ENCODE peak calls at places on chromosomes 3 and 15, in nine cellular contexts. One of them, this sample, is unnamed.

GRCh38 chr3:61420136-61420759 is 141.1 kb upstream of the PTPRG start:
- DNase-seq in A549: no peak
- DNase-seq in NCI-H2081: no peak
- DNase-seq in T-helper 2 cell: no peak
- DNase-seq in HEK293T: no peak
- DNase-seq in activated CD4-positive, alpha-beta T cell treated with anti-CD3 and anti-CD28 coated beads for 48 hours: no peak
- DNase-seq in GM03348: no peak
- DNase-seq in posterior cingulate gyrus: no peak
- DNase-seq in KG1: no peak
- DNase-seq in this sample: no peak

GRCh38 chr3:97884724-97885123 is 62.9 kb downstream of the CRYBG3 start:
- DNase-seq in activated CD4-positive, alpha-beta T cell treated with anti-CD3 and anti-CD28 coated beads for 48 hours: no peak
- DNase-seq in NCI-H2081: no peak
- DNase-seq in HEK293T: no peak
- DNase-seq in A549: no peak
- DNase-seq in GM03348: no peak
- DNase-seq in KG1: no peak
- DNase-seq in posterior cingulate gyrus: no peak
- DNase-seq in T-helper 2 cell: no peak
- DNase-seq in this sample: no peak

GRCh38 chr15:61228025-61228901 is 839 bp downstream of the RORA start:
- DNase-seq in T-helper 2 cell: no peak
- DNase-seq in HEK293T: no peak
- DNase-seq in KG1: no peak
- DNase-seq in activated CD4-positive, alpha-beta T cell treated with anti-CD3 and anti-CD28 coated beads for 48 hours: no peak
- DNase-seq in NCI-H2081: peak
- DNase-seq in posterior cingulate gyrus: peak
- DNase-seq in GM03348: peak
- DNase-seq in A549: peak
- DNase-seq in this sample: no peak

GRCh38 chr15:87167055-87167454 is 1087.4 kb downstream of the AGBL1 start:
- DNase-seq in A549: no peak
- DNase-seq in activated CD4-positive, alpha-beta T cell treated with anti-CD3 and anti-CD28 coated beads for 48 hours: no peak
- DNase-seq in NCI-H2081: no peak
- DNase-seq in HEK293T: no peak
- DNase-seq in GM03348: no peak
- DNase-seq in KG1: no peak
- DNase-seq in posterior cingulate gyrus: no peak
- DNase-seq in T-helper 2 cell: no peak
- DNase-seq in this sample: no peak

GRCh38 chr3:129616713-129617112 is 10.2 kb upstream of the PLXND1 start:
- DNase-seq in posterior cingulate gyrus: no peak
- DNase-seq in KG1: no peak
- DNase-seq in NCI-H2081: no peak
- DNase-seq in activated CD4-positive, alpha-beta T cell treated with anti-CD3 and anti-CD28 coated beads for 48 hours: no peak
- DNase-seq in A549: no peak
- DNase-seq in T-helper 2 cell: no peak
- DNase-seq in GM03348: peak
- DNase-seq in HEK293T: no peak
- DNase-seq in this sample: no peak

GRCh38 chr3:191141728-191142127 is 57.3 kb upstream of the OSTN start:
- DNase-seq in T-helper 2 cell: no peak
- DNase-seq in KG1: no peak
- DNase-seq in HEK293T: no peak
- DNase-seq in posterior cingulate gyrus: no peak
- DNase-seq in A549: peak
- DNase-seq in activated CD4-positive, alpha-beta T cell treated with anti-CD3 and anti-CD28 coated beads for 48 hours: no peak
- DNase-seq in GM03348: peak
- DNase-seq in NCI-H2081: no peak
- DNase-seq in this sample: no peak

GRCh38 chr3:152183473-152183872 is 85.3 kb upstream of the MBNL1 start:
- DNase-seq in T-helper 2 cell: no peak
- DNase-seq in KG1: no peak
- DNase-seq in A549: peak
- DNase-seq in HEK293T: peak
- DNase-seq in posterior cingulate gyrus: peak
- DNase-seq in NCI-H2081: peak
- DNase-seq in activated CD4-positive, alpha-beta T cell treated with anti-CD3 and anti-CD28 coated beads for 48 hours: peak
- DNase-seq in GM03348: no peak
- DNase-seq in this sample: no peak

GRCh38 chr15:90407871-90408317 is 19.9 kb downstream of the IQGAP1 start:
- DNase-seq in NCI-H2081: no peak
- DNase-seq in posterior cingulate gyrus: no peak
- DNase-seq in A549: no peak
- DNase-seq in GM03348: no peak
- DNase-seq in T-helper 2 cell: no peak
- DNase-seq in KG1: no peak
- DNase-seq in HEK293T: no peak
- DNase-seq in activated CD4-positive, alpha-beta T cell treated with anti-CD3 and anti-CD28 coated beads for 48 hours: no peak
- DNase-seq in this sample: no peak

GRCh38 chr15:23497710-23498111 is 50.7 kb upstream of the GOLGA6L2 start:
- DNase-seq in KG1: no peak
- DNase-seq in T-helper 2 cell: no peak
- DNase-seq in A549: peak
- DNase-seq in HEK293T: peak
- DNase-seq in NCI-H2081: peak
- DNase-seq in GM03348: peak
- DNase-seq in posterior cingulate gyrus: peak
- DNase-seq in activated CD4-positive, alpha-beta T cell treated with anti-CD3 and anti-CD28 coated beads for 48 hours: no peak
- DNase-seq in this sample: peak

GRCh38 chr15:101451192-101451799 is 38.2 kb downstream of the PCSK6 start:
- DNase-seq in NCI-H2081: no peak
- DNase-seq in KG1: no peak
- DNase-seq in HEK293T: no peak
- DNase-seq in posterior cingulate gyrus: peak
- DNase-seq in GM03348: peak
- DNase-seq in T-helper 2 cell: no peak
- DNase-seq in A549: no peak
- DNase-seq in activated CD4-positive, alpha-beta T cell treated with anti-CD3 and anti-CD28 coated beads for 48 hours: peak
- DNase-seq in this sample: no peak

GRCh38 chr15:101526021-101526420 is 36.5 kb upstream of the PCSK6 start:
- DNase-seq in A549: no peak
- DNase-seq in NCI-H2081: no peak
- DNase-seq in posterior cingulate gyrus: no peak
- DNase-seq in GM03348: no peak
- DNase-seq in T-helper 2 cell: no peak
- DNase-seq in KG1: no peak
- DNase-seq in activated CD4-positive, alpha-beta T cell treated with anti-CD3 and anti-CD28 coated beads for 48 hours: no peak
- DNase-seq in HEK293T: no peak
- DNase-seq in this sample: no peak

GRCh38 chr15:100592898-100593297 is 9.1 kb downstream of the LINS1 start:
- DNase-seq in NCI-H2081: no peak
- DNase-seq in A549: no peak
- DNase-seq in activated CD4-positive, alpha-beta T cell treated with anti-CD3 and anti-CD28 coated beads for 48 hours: no peak
- DNase-seq in GM03348: no peak
- DNase-seq in HEK293T: no peak
- DNase-seq in KG1: no peak
- DNase-seq in posterior cingulate gyrus: no peak
- DNase-seq in T-helper 2 cell: no peak
- DNase-seq in this sample: no peak

GRCh38 chr3:151761581-151761980 is 27.9 kb downstream of the AADACL2 start:
- DNase-seq in activated CD4-positive, alpha-beta T cell treated with anti-CD3 and anti-CD28 coated beads for 48 hours: no peak
- DNase-seq in KG1: no peak
- DNase-seq in GM03348: no peak
- DNase-seq in NCI-H2081: no peak
- DNase-seq in posterior cingulate gyrus: no peak
- DNase-seq in T-helper 2 cell: no peak
- DNase-seq in HEK293T: no peak
- DNase-seq in A549: no peak
- DNase-seq in this sample: no peak

GRCh38 chr3:8793242-8793641 is 23.8 kb upstream of the OXTR start:
- DNase-seq in GM03348: peak
- DNase-seq in KG1: no peak
- DNase-seq in HEK293T: no peak
- DNase-seq in T-helper 2 cell: no peak
- DNase-seq in activated CD4-positive, alpha-beta T cell treated with anti-CD3 and anti-CD28 coated beads for 48 hours: no peak
- DNase-seq in posterior cingulate gyrus: no peak
- DNase-seq in A549: peak
- DNase-seq in NCI-H2081: no peak
- DNase-seq in this sample: no peak

GRCh38 chr3:182245059-182245458 is 533.3 kb downstream of the SOX2 start:
- DNase-seq in KG1: no peak
- DNase-seq in posterior cingulate gyrus: no peak
- DNase-seq in NCI-H2081: no peak
- DNase-seq in T-helper 2 cell: no peak
- DNase-seq in HEK293T: no peak
- DNase-seq in GM03348: no peak
- DNase-seq in activated CD4-positive, alpha-beta T cell treated with anti-CD3 and anti-CD28 coated beads for 48 hours: no peak
- DNase-seq in A549: no peak
- DNase-seq in this sample: no peak

GRCh38 chr3:48694610-48695051 is 8.9 kb upstream of the NCKIPSD start:
- DNase-seq in A549: peak
- DNase-seq in KG1: no peak
- DNase-seq in activated CD4-positive, alpha-beta T cell treated with anti-CD3 and anti-CD28 coated beads for 48 hours: no peak
- DNase-seq in T-helper 2 cell: no peak
- DNase-seq in NCI-H2081: no peak
- DNase-seq in HEK293T: no peak
- DNase-seq in posterior cingulate gyrus: peak
- DNase-seq in GM03348: peak
- DNase-seq in this sample: no peak

GRCh38 chr3:64408770-64409169 is 183.5 kb upstream of the PRICKLE2 start:
- DNase-seq in KG1: no peak
- DNase-seq in HEK293T: no peak
- DNase-seq in activated CD4-positive, alpha-beta T cell treated with anti-CD3 and anti-CD28 coated beads for 48 hours: no peak
- DNase-seq in posterior cingulate gyrus: no peak
- DNase-seq in NCI-H2081: no peak
- DNase-seq in T-helper 2 cell: no peak
- DNase-seq in GM03348: peak
- DNase-seq in A549: no peak
- DNase-seq in this sample: no peak

GRCh38 chr3:133570139-133570936 is 3.1 kb upstream of the CDV3 start:
- DNase-seq in activated CD4-positive, alpha-beta T cell treated with anti-CD3 and anti-CD28 coated beads for 48 hours: no peak
- DNase-seq in A549: peak
- DNase-seq in KG1: no peak
- DNase-seq in NCI-H2081: no peak
- DNase-seq in HEK293T: no peak
- DNase-seq in GM03348: peak
- DNase-seq in posterior cingulate gyrus: no peak
- DNase-seq in T-helper 2 cell: no peak
- DNase-seq in this sample: no peak

GRCh38 chr3:188370081-188370830 is 216.3 kb downstream of the LPP start:
- DNase-seq in HEK293T: no peak
- DNase-seq in activated CD4-positive, alpha-beta T cell treated with anti-CD3 and anti-CD28 coated beads for 48 hours: peak
- DNase-seq in NCI-H2081: no peak
- DNase-seq in KG1: no peak
- DNase-seq in A549: no peak
- DNase-seq in GM03348: no peak
- DNase-seq in posterior cingulate gyrus: no peak
- DNase-seq in T-helper 2 cell: no peak
- DNase-seq in this sample: no peak

GRCh38 chr15:53658827-53659226 is 100.6 kb downstream of the WDR72 start:
- DNase-seq in activated CD4-positive, alpha-beta T cell treated with anti-CD3 and anti-CD28 coated beads for 48 hours: no peak
- DNase-seq in KG1: no peak
- DNase-seq in A549: no peak
- DNase-seq in HEK293T: peak
- DNase-seq in NCI-H2081: peak
- DNase-seq in T-helper 2 cell: no peak
- DNase-seq in posterior cingulate gyrus: no peak
- DNase-seq in GM03348: no peak
- DNase-seq in this sample: no peak

GRCh38 chr3:125039897-125040175 is 16.0 kb downstream of the HEG1 start:
- DNase-seq in NCI-H2081: no peak
- DNase-seq in A549: no peak
- DNase-seq in HEK293T: no peak
- DNase-seq in KG1: no peak
- DNase-seq in posterior cingulate gyrus: no peak
- DNase-seq in T-helper 2 cell: no peak
- DNase-seq in activated CD4-positive, alpha-beta T cell treated with anti-CD3 and anti-CD28 coated beads for 48 hours: no peak
- DNase-seq in GM03348: no peak
- DNase-seq in this sample: no peak

GRCh38 chr3:159250961-159251360 is 449.1 kb downstream of the MFSD1 start:
- DNase-seq in A549: no peak
- DNase-seq in posterior cingulate gyrus: no peak
- DNase-seq in T-helper 2 cell: no peak
- DNase-seq in HEK293T: no peak
- DNase-seq in NCI-H2081: no peak
- DNase-seq in KG1: no peak
- DNase-seq in GM03348: no peak
- DNase-seq in activated CD4-positive, alpha-beta T cell treated with anti-CD3 and anti-CD28 coated beads for 48 hours: no peak
- DNase-seq in this sample: no peak

GRCh38 chr15:50636146-50636545 is 50.5 kb downstream of the TRPM7 start:
- DNase-seq in T-helper 2 cell: no peak
- DNase-seq in posterior cingulate gyrus: no peak
- DNase-seq in A549: no peak
- DNase-seq in NCI-H2081: no peak
- DNase-seq in HEK293T: no peak
- DNase-seq in GM03348: no peak
- DNase-seq in KG1: no peak
- DNase-seq in activated CD4-positive, alpha-beta T cell treated with anti-CD3 and anti-CD28 coated beads for 48 hours: no peak
- DNase-seq in this sample: no peak

GRCh38 chr15:78727561-78727960 is 83.7 kb downstream of the ADAMTS7 start:
- DNase-seq in T-helper 2 cell: no peak
- DNase-seq in HEK293T: no peak
- DNase-seq in A549: peak
- DNase-seq in activated CD4-positive, alpha-beta T cell treated with anti-CD3 and anti-CD28 coated beads for 48 hours: no peak
- DNase-seq in NCI-H2081: no peak
- DNase-seq in posterior cingulate gyrus: no peak
- DNase-seq in GM03348: no peak
- DNase-seq in KG1: no peak
- DNase-seq in this sample: no peak

GRCh38 chr15:50055333-50056278 is 63.4 kb downstream of the ATP8B4 start:
- DNase-seq in HEK293T: no peak
- DNase-seq in NCI-H2081: no peak
- DNase-seq in GM03348: peak
- DNase-seq in activated CD4-positive, alpha-beta T cell treated with anti-CD3 and anti-CD28 coated beads for 48 hours: no peak
- DNase-seq in posterior cingulate gyrus: no peak
- DNase-seq in T-helper 2 cell: no peak
- DNase-seq in A549: no peak
- DNase-seq in KG1: peak
- DNase-seq in this sample: no peak

GRCh38 chr3:114841515-114841914 is 305.6 kb downstream of the ZBTB20 start:
- DNase-seq in A549: no peak
- DNase-seq in HEK293T: no peak
- DNase-seq in posterior cingulate gyrus: no peak
- DNase-seq in T-helper 2 cell: no peak
- DNase-seq in KG1: no peak
- DNase-seq in NCI-H2081: no peak
- DNase-seq in activated CD4-positive, alpha-beta T cell treated with anti-CD3 and anti-CD28 coated beads for 48 hours: no peak
- DNase-seq in GM03348: no peak
- DNase-seq in this sample: no peak

GRCh38 chr3:140006331-140006730 is 71.3 kb downstream of the CLSTN2 start:
- DNase-seq in activated CD4-positive, alpha-beta T cell treated with anti-CD3 and anti-CD28 coated beads for 48 hours: no peak
- DNase-seq in posterior cingulate gyrus: no peak
- DNase-seq in A549: no peak
- DNase-seq in KG1: no peak
- DNase-seq in NCI-H2081: no peak
- DNase-seq in HEK293T: no peak
- DNase-seq in GM03348: no peak
- DNase-seq in T-helper 2 cell: no peak
- DNase-seq in this sample: no peak

GRCh38 chr15:45393851-45394250 is 15.5 kb upstream of the GATM start:
- DNase-seq in activated CD4-positive, alpha-beta T cell treated with anti-CD3 and anti-CD28 coated beads for 48 hours: peak
- DNase-seq in GM03348: no peak
- DNase-seq in posterior cingulate gyrus: no peak
- DNase-seq in HEK293T: no peak
- DNase-seq in A549: peak
- DNase-seq in NCI-H2081: no peak
- DNase-seq in KG1: peak
- DNase-seq in T-helper 2 cell: no peak
- DNase-seq in this sample: no peak

GRCh38 chr3:125479091-125479490 is 40.9 kb downstream of the SNX4 start:
- DNase-seq in KG1: no peak
- DNase-seq in HEK293T: no peak
- DNase-seq in NCI-H2081: no peak
- DNase-seq in T-helper 2 cell: no peak
- DNase-seq in posterior cingulate gyrus: no peak
- DNase-seq in GM03348: no peak
- DNase-seq in A549: no peak
- DNase-seq in activated CD4-positive, alpha-beta T cell treated with anti-CD3 and anti-CD28 coated beads for 48 hours: no peak
- DNase-seq in this sample: no peak

GRCh38 chr3:127019449-127019848 is 36.5 kb downstream of the PLXNA1 start:
- DNase-seq in posterior cingulate gyrus: no peak
- DNase-seq in activated CD4-positive, alpha-beta T cell treated with anti-CD3 and anti-CD28 coated beads for 48 hours: no peak
- DNase-seq in KG1: no peak
- DNase-seq in T-helper 2 cell: no peak
- DNase-seq in A549: no peak
- DNase-seq in NCI-H2081: no peak
- DNase-seq in GM03348: peak
- DNase-seq in HEK293T: no peak
- DNase-seq in this sample: no peak

This sample was measured in naive thymus-derived CD4-positive, alpha-beta T cell.